ENCODE peak calls at places on chromosomes 6 and 20, in six cellular contexts. C is retina, H is activated gamma-delta T cell, R is WTC11, Q is HS-5, U is hepatocyte. Y is an unnamed sample.

GRCh38 chr6:142548571-142548970 is 246.8 kb downstream of the ADGRG6 start:
- DNase-seq in C (no peak), H (no peak), R (no peak), Q (no peak), U (no peak), Y (no peak)

GRCh38 chr6:130843575-130844320 is 16.5 kb downstream of the SMLR1 start:
- DNase-seq in C (no peak), H (no peak), R (no peak), Q (peak; percentile 38), U (peak; percentile 52), Y (no peak)

GRCh38 chr6:165830761-165831160 is 167.7 kb upstream of the PDE10A start:
- DNase-seq in C (no peak), H (no peak), R (no peak), Q (no peak), U (no peak), Y (no peak)

GRCh38 chr6:44921787-44922186 is 406.3 kb upstream of the RUNX2 start:
- DNase-seq in C (no peak), H (no peak), R (no peak), Q (no peak), U (no peak), Y (no peak)

GRCh38 chr6:20660534-20660933 is 126.3 kb downstream of the CDKAL1 start:
- DNase-seq in C (no peak), H (no peak), R (no peak), Q (no peak), U (no peak), Y (no peak)

GRCh38 chr6:116266803-116267202 is 12.9 kb downstream of the TSPYL1 start:
- DNase-seq in C (no peak), H (no peak), R (no peak), Q (peak; percentile 60), U (no peak), Y (no peak)

GRCh38 chr20:57648878-57649616 is 28.8 kb upstream of the ZBP1 start:
- DNase-seq in C (peak; percentile 19), H (no peak), R (no peak), Q (no peak), U (peak; percentile 1), Y (no peak)

GRCh38 chr6:138953451-138953850 is 34.6 kb downstream of the REPS1 start:
- DNase-seq in C (no peak), H (no peak), R (no peak), Q (peak; percentile 39), U (no peak), Y (no peak)

GRCh38 chr6:161882196-161882595 is 608.3 kb upstream of the AGPAT4 start:
- DNase-seq in C (no peak), H (no peak), R (peak; percentile 25), Q (no peak), U (no peak), Y (no peak)

GRCh38 chr20:44805335-44805734 is 5.0 kb downstream of the RIMS4 start:
- DNase-seq in C (no peak), H (no peak), R (no peak), Q (no peak), U (no peak), Y (no peak)

GRCh38 chr6:130365166-130366010 is 429 bp upstream of the TMEM200A start:
- DNase-seq in C (peak; percentile 94), H (peak; percentile 18), R (peak; percentile 90), Q (no peak), U (peak; percentile 88), Y (peak; percentile 68)

GRCh38 chr20:37345339-37346231 is at the start of gene SRC:
- DNase-seq in C (peak; percentile 72), H (no peak), R (peak; percentile 79), Q (peak; percentile 32), U (peak; percentile 87), Y (peak; percentile 78)

GRCh38 chr20:47432251-47433210 is 69.2 kb upstream of the NCOA3 start:
- DNase-seq in C (no peak), H (no peak), R (no peak), Q (peak; percentile 97), U (no peak), Y (no peak)

GRCh38 chr6:145235207-145235606 is 500.1 kb downstream of the EPM2A start:
- DNase-seq in C (no peak), H (no peak), R (no peak), Q (no peak), U (no peak), Y (no peak)

GRCh38 chr6:39108041-39108839 is 6.7 kb downstream of the SAYSD1 start:
- DNase-seq in C (no peak), H (no peak), R (no peak), Q (no peak), U (no peak), Y (no peak)

GRCh38 chr6:37477656-37478435 is 21.8 kb downstream of the CCDC167 start:
- DNase-seq in C (no peak), H (no peak), R (no peak), Q (no peak), U (no peak), Y (no peak)

GRCh38 chr20:60062431-60063336 is 104.5 kb downstream of the CDH26 start:
- DNase-seq in C (peak; percentile 68), H (no peak), R (no peak), Q (peak; percentile 70), U (peak; percentile 31), Y (no peak)

GRCh38 chr20:22807646-22808045 is 223.3 kb upstream of the FOXA2 start:
- DNase-seq in C (no peak), H (no peak), R (no peak), Q (no peak), U (no peak), Y (no peak)

GRCh38 chr20:13041574-13042457 is 33.0 kb downstream of the SPTLC3 start:
- DNase-seq in C (peak; percentile 22), H (no peak), R (no peak), Q (no peak), U (no peak), Y (no peak)

GRCh38 chr20:60728705-60729104 is 523.4 kb upstream of the CDH4 start:
- DNase-seq in C (no peak), H (no peak), R (no peak), Q (no peak), U (no peak), Y (no peak)

GRCh38 chr6:40960784-40961430 is 78.1 kb downstream of the UNC5CL start:
- DNase-seq in C (no peak), H (no peak), R (no peak), Q (no peak), U (no peak), Y (no peak)

GRCh38 chr6:11851405-11851804 is 72.8 kb upstream of the ADTRP start:
- DNase-seq in C (no peak), H (no peak), R (no peak), Q (peak; percentile 70), U (no peak), Y (peak; percentile 38)

GRCh38 chr6:31092769-31093505 is 19.4 kb downstream of the C6orf15 start:
- DNase-seq in C (no peak), H (no peak), R (no peak), Q (no peak), U (no peak), Y (no peak)

GRCh38 chr6:12420626-12421025 is 130.5 kb downstream of the EDN1 start:
- DNase-seq in C (no peak), H (no peak), R (no peak), Q (no peak), U (no peak), Y (no peak)

GRCh38 chr6:118387921-118388701 is 160.0 kb upstream of the PLN start:
- DNase-seq in C (no peak), H (no peak), R (no peak), Q (peak; percentile 89), U (no peak), Y (no peak)

GRCh38 chr6:148973809-148974208 is 227.0 kb downstream of the UST start:
- DNase-seq in C (no peak), H (no peak), R (no peak), Q (no peak), U (peak; percentile 52), Y (no peak)

GRCh38 chr6:34295721-34296120 is 46.9 kb upstream of the SMIM29 start:
- DNase-seq in C (no peak), H (no peak), R (no peak), Q (no peak), U (no peak), Y (peak; percentile 61)

GRCh38 chr6:68226460-68226859 is 408.6 kb upstream of the ADGRB3 start:
- DNase-seq in C (no peak), H (no peak), R (no peak), Q (no peak), U (no peak), Y (no peak)

GRCh38 chr6:145735356-145736165 is at the start of gene EPM2A:
- DNase-seq in C (peak; percentile 90), H (peak; percentile 41), R (peak; percentile 79), Q (no peak), U (peak; percentile 89), Y (peak; percentile 84)

GRCh38 chr6:53500095-53500494 is 44.8 kb downstream of the GCLC start:
- DNase-seq in C (no peak), H (no peak), R (no peak), Q (no peak), U (no peak), Y (no peak)

GRCh38 chr20:9408422-9409300 is 105.7 kb upstream of the LAMP5 start:
- DNase-seq in C (no peak), H (no peak), R (no peak), Q (peak; percentile 52), U (no peak), Y (no peak)

GRCh38 chr6:4714961-4715501 is 61.2 kb upstream of the CDYL start:
- DNase-seq in C (no peak), H (no peak), R (no peak), Q (no peak), U (peak; percentile 12), Y (no peak)

GRCh38 chr6:152295346-152295745 is 341.8 kb downstream of the SYNE1 start:
- DNase-seq in C (no peak), H (no peak), R (no peak), Q (peak; percentile 42), U (no peak), Y (no peak)

GRCh38 chr6:37954791-37955190 is 135.3 kb downstream of the ZFAND3 start:
- DNase-seq in C (no peak), H (no peak), R (no peak), Q (no peak), U (no peak), Y (no peak)

GRCh38 chr20:50992733-50993457 is 30.0 kb downstream of the KCNG1 start:
- DNase-seq in C (peak; percentile 55), H (no peak), R (peak; percentile 74), Q (peak; percentile 88), U (peak; percentile 79), Y (no peak)

GRCh38 chr6:38259736-38260135 is 380.0 kb downstream of the BTBD9 start:
- DNase-seq in C (no peak), H (no peak), R (no peak), Q (peak; percentile 65), U (no peak), Y (no peak)

GRCh38 chr6:170259301-170259700 is 31.6 kb downstream of the DLL1 start:
- DNase-seq in C (no peak), H (no peak), R (no peak), Q (no peak), U (no peak), Y (no peak)

GRCh38 chr20:39849664-39850063 is 839.4 kb downstream of the MAFB start:
- DNase-seq in C (peak; percentile 58), H (no peak), R (no peak), Q (peak; percentile 92), U (peak; percentile 81), Y (no peak)

GRCh38 chr6:107059606-107060005 is 31.6 kb downstream of the MTRES1 start:
- DNase-seq in C (no peak), H (no peak), R (no peak), Q (no peak), U (no peak), Y (no peak)